ENCODE peak calls at places on chromosomes 7 and 10, in ten cellular contexts. Y, C, I, Z, P, T, V, X, F and A are unnamed samples. For H3K4me1, the result is how much of the 10 kb centered on the place peaks cover.

GRCh38 chr7:50292763-50293162 is 11.8 kb upstream of the IKZF1 start:
- DNase-seq in Y (no peak), C (no peak), I (no peak), Z (no peak), P (no peak), T (no peak), V (no peak), X (no peak), F (no peak), A (no peak)

GRCh38 chr10:61943699-61944444 is 42.4 kb downstream of the ARID5B start:
- DNase-seq in Y (no peak), C (peak), I (no peak), Z (peak), P (no peak), T (no peak), V (no peak), X (no peak), F (no peak), A (no peak)

GRCh38 chr7:5426226-5426475 is 2.5 kb upstream of the TNRC18 start:
- DNase-seq in Y (no peak), C (peak), I (no peak), Z (no peak), P (no peak), T (no peak), V (no peak), X (no peak), F (no peak), A (no peak)

GRCh38 chr7:3011211-3011852 is 32.3 kb downstream of the CARD11 start:
- DNase-seq in Y (no peak), C (no peak), I (no peak), Z (no peak), P (no peak), T (no peak), V (no peak), X (no peak), F (no peak), A (no peak)

GRCh38 chr10:99709480-99710229 is 22.3 kb downstream of the COX15 start:
- DNase-seq in Y (no peak), C (peak), I (no peak), Z (peak), P (no peak), T (no peak), V (peak), X (no peak), F (peak), A (no peak)

GRCh38 chr7:107103369-107103768 is 58.9 kb downstream of the PRKAR2B start:
- DNase-seq in Y (no peak), C (peak), I (no peak), Z (no peak), P (no peak), T (no peak), V (no peak), X (no peak), F (no peak), A (no peak)

GRCh38 chr7:19210883-19211282 is 65.7 kb upstream of the FERD3L start:
- DNase-seq in Y (no peak), C (no peak), I (no peak), Z (no peak), P (no peak), T (no peak), V (no peak), X (no peak), F (no peak), A (no peak)

GRCh38 chr10:22682237-22683192 is 31.9 kb downstream of the PIP4K2A start:
- DNase-seq in Y (no peak), C (peak), I (no peak), Z (no peak), P (peak), T (no peak), V (peak), X (peak), F (no peak), A (no peak)

GRCh38 chr7:130982160-130982638 is 248.2 kb upstream of the KLF14 start:
- DNase-seq in Y (no peak), C (peak), I (no peak), Z (peak), P (no peak), T (no peak), V (peak), X (no peak), F (peak), A (peak)

GRCh38 chr7:19610194-19610943 is 98.5 kb downstream of the POLR1F start:
- DNase-seq in Y (no peak), C (no peak), I (no peak), Z (peak), P (no peak), T (no peak), V (no peak), X (no peak), F (no peak), A (no peak)

GRCh38 chr7:142939226-142939910 is at the start of gene LLCFC1:
- DNase-seq in Y (peak), C (no peak), I (no peak), Z (no peak), P (no peak), T (no peak), V (peak), X (no peak), F (peak), A (no peak)

GRCh38 chr7:150722403-150723065 is 6.1 kb downstream of the GIMAP1 start:
- DNase-seq in Y (no peak), C (no peak), I (no peak), Z (peak), P (no peak), T (no peak), V (no peak), X (no peak), F (no peak), A (no peak)

GRCh38 chr7:150721970-150722373 is 5.6 kb downstream of the GIMAP1 start:
- DNase-seq in Y (no peak), C (no peak), I (no peak), Z (no peak), P (no peak), T (no peak), V (no peak), X (no peak), F (no peak), A (no peak)

GRCh38 chr7:150723467-150723866 is 7.1 kb downstream of the GIMAP1 start:
- DNase-seq in Y (no peak), C (no peak), I (no peak), Z (no peak), P (no peak), T (no peak), V (no peak), X (no peak), F (no peak), A (no peak)

GRCh38 chr7:150717821-150718420 is 1.5 kb downstream of the GIMAP1 start:
- DNase-seq in Y (no peak), C (no peak), I (no peak), Z (no peak), P (no peak), T (no peak), V (no peak), X (no peak), F (no peak), A (no peak)

GRCh38 chr7:150719960-150720891 is 3.8 kb downstream of the GIMAP1 start:
- DNase-seq in Y (no peak), C (no peak), I (no peak), Z (peak), P (no peak), T (no peak), V (no peak), X (no peak), F (no peak), A (no peak)
- H3K4me1 ChIP-seq in Y (under half), C (under half), I (under half), Z (under half), P (half or more), T (under half), V (under half), X (under half), F (under half), A (under half)

GRCh38 chr10:50794490-50794889 is 54.8 kb downstream of the ASAH2B start:
- DNase-seq in Y (no peak), C (no peak), I (no peak), Z (no peak), P (no peak), T (no peak), V (no peak), X (no peak), F (no peak), A (no peak)

GRCh38 chr10:50796693-50797092 is 57.0 kb downstream of the ASAH2B start:
- DNase-seq in Y (no peak), C (no peak), I (no peak), Z (no peak), P (no peak), T (no peak), V (no peak), X (no peak), F (no peak), A (no peak)

GRCh38 chr10:50799595-50799994 is 59.9 kb downstream of the ASAH2B start:
- DNase-seq in Y (no peak), C (no peak), I (no peak), Z (no peak), P (no peak), T (no peak), V (no peak), X (no peak), F (no peak), A (no peak)

GRCh38 chr10:50798297-50798696 is 58.6 kb downstream of the ASAH2B start:
- DNase-seq in Y (no peak), C (no peak), I (no peak), Z (no peak), P (no peak), T (no peak), V (no peak), X (no peak), F (no peak), A (no peak)
- H3K27ac ChIP-seq in Y (no peak), C (no peak), I (no peak), Z (no peak), P (no peak), T (no peak), V (no peak), X (no peak), F (no peak), A (no peak)

DNA sequence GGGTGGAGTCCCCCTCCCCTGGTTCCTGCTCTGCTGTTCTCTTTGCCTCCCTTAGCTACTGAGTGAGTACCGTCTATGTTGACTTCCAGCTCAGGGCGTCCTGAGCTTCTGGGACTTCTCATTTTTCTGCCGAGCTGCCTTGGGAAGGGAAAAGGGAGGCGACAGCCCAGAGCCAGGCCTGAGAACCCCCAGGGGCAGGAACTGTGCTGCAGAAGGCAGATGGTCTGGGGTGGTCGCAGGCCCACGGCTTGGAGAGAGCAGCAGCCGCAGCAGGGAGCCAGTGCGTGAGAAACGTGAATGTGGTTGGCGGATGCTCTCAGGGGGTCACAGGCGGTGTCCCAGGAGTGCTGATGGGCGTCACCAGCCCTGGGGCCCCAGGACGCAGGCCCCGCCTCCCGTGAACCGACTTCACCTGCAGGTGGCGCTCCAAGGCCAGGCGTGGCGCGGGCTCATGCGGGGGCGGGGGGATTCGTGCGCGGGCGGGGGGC is 9.2 kb upstream of the PWWP2B start:
- DNase-seq in Y (peak), C (peak), I (peak), Z (peak), P (peak), T (peak), V (peak), X (no peak), F (peak), A (peak)
- H3K4me1 ChIP-seq in Y (under half), C (under half), I (under half), Z (under half), P (under half), T (under half), V (under half), X (under half), F (under half), A (under half)

GRCh38 chr7:17405786-17406185 is 107.3 kb downstream of the AHR start:
- DNase-seq in Y (no peak), C (peak), I (no peak), Z (no peak), P (no peak), T (no peak), V (peak), X (peak), F (no peak), A (no peak)
- H3K27ac ChIP-seq in Y (no peak), C (no peak), I (no peak), Z (peak), P (no peak), T (no peak), V (peak), X (no peak), F (no peak), A (no peak)

DNA sequence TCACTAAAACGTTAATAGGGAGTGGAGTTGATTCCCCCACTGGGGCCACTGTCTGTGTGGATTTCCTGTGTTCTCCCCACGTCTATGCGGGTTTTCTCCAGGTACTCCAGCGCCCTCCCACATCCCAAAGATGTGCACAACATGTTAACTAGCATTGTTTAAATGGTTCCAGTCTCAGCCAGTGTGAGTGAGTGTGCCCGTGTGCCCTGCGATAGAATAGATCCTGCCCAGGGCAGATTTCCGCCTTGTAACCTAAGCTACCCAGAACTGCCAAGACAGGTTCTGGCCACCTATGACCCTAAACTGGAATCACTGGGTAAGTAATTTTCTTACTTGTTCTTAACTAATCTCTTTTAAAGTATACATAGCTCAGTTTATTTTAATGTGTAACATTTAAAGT is 58.5 kb downstream of the CCDC6 start:
- DNase-seq in Y (no peak), C (no peak), I (no peak), Z (no peak), P (no peak), T (no peak), V (no peak), X (no peak), F (peak), A (no peak)
- H3K4me1 ChIP-seq in Y (under half), C (under half), I (under half), Z (under half), P (under half), T (under half), V (under half), X (under half), F (under half), A (under half)

GRCh38 chr10:93438796-93439253 is 43.3 kb downstream of the MYOF start:
- DNase-seq in Y (peak), C (no peak), I (no peak), Z (no peak), P (no peak), T (peak), V (peak), X (no peak), F (peak), A (no peak)
- H3K27ac ChIP-seq in Y (peak), C (peak), I (peak), Z (peak), P (no peak), T (peak), V (peak), X (peak), F (no peak), A (no peak)

GRCh38 chr10:50395279-50395678 is 144.0 kb upstream of the ASAH2 start:
- DNase-seq in Y (no peak), C (peak), I (no peak), Z (no peak), P (no peak), T (no peak), V (peak), X (no peak), F (no peak), A (no peak)
- H3K4me1 ChIP-seq in Y (half or more), C (under half), I (under half), Z (under half), P (under half), T (under half), V (half or more), X (under half), F (under half), A (under half)

GRCh38 chr7:105837765-105838241 is 38.6 kb downstream of the ATXN7L1 start:
- DNase-seq in Y (no peak), C (no peak), I (no peak), Z (no peak), P (no peak), T (no peak), V (no peak), X (no peak), F (peak), A (peak)
- H3K27ac ChIP-seq in Y (no peak), C (no peak), I (no peak), Z (no peak), P (no peak), T (no peak), V (no peak), X (no peak), F (no peak), A (peak)

GRCh38 chr10:60808031-60808430 is 29.8 kb downstream of the CDK1 start:
- DNase-seq in Y (no peak), C (no peak), I (no peak), Z (no peak), P (no peak), T (no peak), V (no peak), X (no peak), F (no peak), A (no peak)
- H3K4me1 ChIP-seq in Y (under half), C (under half), I (under half), Z (under half), P (under half), T (under half), V (under half), X (under half), F (under half), A (under half)